ENCODE peak calls at places on chromosomes 11 and 22, in five cellular contexts. C is pancreas, K is GM13976, H is SK-N-SH, N is psoas muscle. U is an unnamed sample.

GRCh38 chr11:130525307-130525706 is 76.9 kb downstream of the ADAMTS15 start:
- DNase-seq in C (no peak), K (no peak), H (no peak), N (no peak), U (no peak)

GRCh38 chr11:126080206-126080941 is 17.7 kb upstream of the CDON start:
- DNase-seq in C (peak), K (no peak), H (peak), N (no peak), U (no peak)

GRCh38 chr22:28939932-28940331 is 56.6 kb downstream of the ZNRF3 start:
- DNase-seq in C (no peak), K (no peak), H (no peak), N (no peak), U (no peak)

GRCh38 chr11:8032576-8033311 is 45.6 kb downstream of the EIF3F start:
- DNase-seq in C (no peak), K (no peak), H (peak), N (no peak), U (no peak)

GRCh38 chr11:73999581-74000306 is 9.1 kb downstream of the UCP3 start:
- DNase-seq in C (no peak), K (no peak), H (no peak), N (no peak), U (no peak)

GRCh38 chr22:28773461-28773867 is 969 bp downstream of the CCDC117 start:
- DNase-seq in C (no peak), K (peak), H (no peak), N (no peak), U (peak)

GRCh38 chr11:72781313-72782080 is 12.3 kb downstream of the STARD10 start:
- DNase-seq in C (peak), K (peak), H (peak), N (peak), U (peak)

GRCh38 chr11:2880646-2881045 is 4.9 kb downstream of the CDKN1C start:
- DNase-seq in C (no peak), K (no peak), H (no peak), N (no peak), U (no peak)

GRCh38 chr22:42475122-42475521 is 42.9 kb upstream of the NFAM1 start:
- DNase-seq in C (no peak), K (no peak), H (no peak), N (no peak), U (no peak)

GRCh38 chr11:64409707-64410395 is 50.9 kb downstream of the RPS6KA4 start:
- DNase-seq in C (no peak), K (no peak), H (no peak), N (no peak), U (no peak)

DNA sequence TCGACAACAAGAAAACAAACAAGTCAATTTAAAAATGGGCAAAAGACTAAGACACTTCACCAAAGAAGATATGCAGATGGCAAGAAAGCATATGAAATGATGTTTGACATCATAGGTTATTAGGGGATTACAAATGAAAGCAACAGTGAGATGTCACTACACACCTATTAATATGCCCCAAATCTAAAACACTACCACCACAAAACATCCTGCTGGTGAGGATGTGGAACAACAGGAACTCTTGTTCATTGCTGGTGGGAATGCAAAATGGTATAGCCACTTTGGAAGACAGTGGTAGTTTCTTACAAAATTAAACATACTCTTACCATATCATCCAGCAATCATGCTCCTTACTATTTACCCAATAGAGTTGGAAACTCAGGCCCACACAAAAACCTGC is 29.0 kb downstream of the PRRG4 start:
- DNase-seq in C (no peak), K (no peak), H (no peak), N (no peak), U (no peak)
- TF ChIP-seq CTCF in C (no peak), K (no peak), H (no peak), N (no peak), U (no peak)

GRCh38 chr11:95849087-95849825 is 59.0 kb downstream of the CEP57 start:
- DNase-seq in C (peak), K (peak), H (peak), N (no peak), U (peak)
- TF ChIP-seq CTCF in C (no peak), K (peak), H (peak), N (peak), U (peak)

DNA sequence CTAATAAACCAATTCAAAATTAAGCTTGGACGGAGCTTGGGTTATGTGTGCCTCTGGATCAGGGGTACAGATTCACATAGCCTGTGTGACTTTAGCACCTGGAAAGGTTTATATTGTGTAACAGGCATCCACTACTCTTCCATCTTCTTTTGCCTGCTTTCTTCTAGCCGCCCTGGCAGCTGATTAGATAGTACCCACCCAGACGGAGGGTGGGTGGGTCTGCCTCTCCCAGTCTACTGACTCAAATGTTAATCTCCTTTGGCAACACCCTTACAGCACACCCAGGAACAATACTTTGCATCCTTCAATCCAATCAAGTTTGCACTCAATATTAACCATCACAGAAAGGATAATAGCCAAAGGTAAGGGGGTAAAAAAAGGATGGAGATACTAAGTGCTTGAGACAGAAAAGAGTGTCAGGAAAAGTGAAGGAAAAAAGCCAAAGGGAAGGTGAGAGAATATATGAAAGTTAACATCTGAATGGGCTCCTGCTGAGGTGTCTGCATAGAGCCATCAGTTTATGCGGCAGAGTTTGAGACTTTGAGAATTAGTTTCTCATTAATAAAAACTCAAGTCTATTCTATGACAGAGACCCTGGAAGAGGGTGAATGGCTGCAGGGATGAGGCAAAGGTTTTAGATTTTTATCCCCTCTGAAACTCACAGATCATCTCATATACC is 2.7 kb upstream of the OR51B6 start:
- DNase-seq in C (no peak), K (no peak), H (no peak), N (no peak), U (no peak)
- TF ChIP-seq CTCF in C (no peak), K (no peak), H (no peak), N (no peak), U (no peak)

GRCh38 chr11:16030664-16031063 is 325.7 kb downstream of the SOX6 start:
- DNase-seq in C (no peak), K (no peak), H (no peak), N (no peak), U (no peak)
- TF ChIP-seq CTCF in C (no peak), K (no peak), H (no peak), N (no peak), U (no peak)

GRCh38 chr11:69921429-69922014 is 102.3 kb upstream of the FGF3 start:
- DNase-seq in C (peak), K (no peak), H (no peak), N (no peak), U (no peak)
- TF ChIP-seq CTCF in C (no peak), K (no peak), H (no peak), N (no peak), U (no peak)

GRCh38 chr11:68632802-68633201 is 51.5 kb upstream of the GAL start:
- DNase-seq in C (no peak), K (no peak), H (peak), N (no peak), U (peak)
- TF ChIP-seq CTCF in C (no peak), K (peak), H (peak), N (no peak), U (peak)

DNA sequence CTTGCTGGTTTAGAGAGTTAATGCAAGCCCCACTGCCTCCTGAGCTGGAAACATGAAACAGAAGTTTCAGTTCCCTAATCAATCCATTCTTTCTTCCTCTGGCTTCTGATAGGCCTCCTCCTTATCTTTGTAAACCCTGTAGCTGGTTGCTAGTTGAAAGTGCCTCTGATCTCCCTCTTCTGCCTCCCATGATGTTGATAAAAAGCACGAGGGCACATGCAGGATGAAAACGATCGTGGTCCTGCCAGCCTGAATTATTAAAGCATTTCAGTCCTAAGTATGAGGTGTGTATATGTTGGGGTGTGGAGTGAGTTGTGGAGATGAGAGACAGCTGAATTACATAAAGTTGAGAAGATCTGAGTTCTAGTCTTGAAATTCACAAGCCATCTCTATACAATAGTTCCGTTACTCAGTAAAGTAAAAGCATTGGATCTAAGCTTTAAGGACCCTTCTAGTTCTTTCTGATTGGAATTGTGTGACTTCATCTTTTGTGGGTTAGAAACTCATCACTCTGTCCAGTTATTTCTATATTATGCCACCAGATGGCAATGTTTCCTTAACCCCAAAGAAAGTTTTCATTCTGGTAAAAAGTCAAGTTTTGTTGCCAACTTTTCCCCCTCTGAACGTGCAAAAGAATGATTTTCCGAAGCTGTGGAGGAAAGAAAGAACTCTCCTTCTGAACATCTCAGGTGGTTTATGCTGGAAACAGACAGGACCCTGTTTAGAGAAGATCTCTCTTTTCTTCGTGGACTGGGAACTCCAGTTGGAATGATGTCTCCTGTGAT is 34.8 kb upstream of the EHF start:
- DNase-seq in C (no peak), K (peak), H (peak), N (no peak), U (peak)
- TF ChIP-seq CTCF in C (peak), K (peak), H (peak), N (peak), U (no peak)

GRCh38 chr11:11450744-11451362 is 97.8 kb upstream of the CSNK2A3 start:
- DNase-seq in C (no peak), K (no peak), H (no peak), N (no peak), U (no peak)

GRCh38 chr11:11454671-11455223 is 101.7 kb upstream of the CSNK2A3 start:
- DNase-seq in C (no peak), K (no peak), H (no peak), N (no peak), U (no peak)

GRCh38 chr11:11448626-11449025 is 95.6 kb upstream of the CSNK2A3 start:
- DNase-seq in C (no peak), K (no peak), H (no peak), N (no peak), U (no peak)

GRCh38 chr11:11449327-11449726 is 96.3 kb upstream of the CSNK2A3 start:
- DNase-seq in C (no peak), K (no peak), H (no peak), N (no peak), U (no peak)

DNA sequence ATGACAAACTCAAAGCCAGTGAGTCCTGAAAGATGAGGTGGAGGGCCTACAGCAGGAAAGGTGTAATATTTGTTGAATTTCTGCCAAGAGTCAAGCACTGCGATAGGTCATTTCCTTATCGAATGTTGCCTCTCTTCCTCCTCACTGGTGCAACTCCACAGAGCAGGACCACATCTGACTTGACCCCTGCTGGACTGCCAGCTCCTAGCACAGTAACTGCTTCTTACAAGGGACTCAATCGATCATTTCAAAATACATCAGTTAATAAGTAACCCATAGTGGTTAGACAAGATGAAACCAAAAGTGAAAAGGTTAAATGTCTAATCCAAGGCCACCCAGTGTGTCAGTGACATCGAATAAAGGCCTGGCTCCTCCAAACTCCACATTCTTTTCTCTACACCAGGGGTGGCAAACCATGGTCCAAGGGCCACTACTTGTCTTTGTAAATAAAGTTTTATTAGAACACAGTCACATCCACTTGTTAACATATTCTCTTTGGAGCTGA is 98.5 kb upstream of the CSNK2A3 start:
- DNase-seq in C (no peak), K (peak), H (no peak), N (no peak), U (peak)
- TF ChIP-seq CTCF in C (no peak), K (no peak), H (no peak), N (no peak), U (no peak)

GRCh38 chr11:61480936-61481335 is 27.6 kb upstream of the LRRC10B start:
- DNase-seq in C (no peak), K (no peak), H (peak), N (no peak), U (no peak)

GRCh38 chr11:61484541-61484940 is 24.0 kb upstream of the LRRC10B start:
- DNase-seq in C (no peak), K (no peak), H (no peak), N (no peak), U (no peak)

GRCh38 chr11:61481806-61482205 is 26.7 kb upstream of the LRRC10B start:
- DNase-seq in C (no peak), K (no peak), H (no peak), N (no peak), U (no peak)

GRCh38 chr11:61480261-61480660 is 28.3 kb upstream of the LRRC10B start:
- DNase-seq in C (no peak), K (no peak), H (no peak), N (no peak), U (no peak)

GRCh38 chr11:61482513-61482912 is 26.0 kb upstream of the LRRC10B start:
- DNase-seq in C (no peak), K (peak), H (peak), N (no peak), U (peak)
- TF ChIP-seq CTCF in C (peak), K (peak), H (peak), N (peak), U (peak)

GRCh38 chr11:12577746-12578644 is 96.2 kb upstream of the TEAD1 start:
- DNase-seq in C (no peak), K (no peak), H (no peak), N (no peak), U (no peak)
- TF ChIP-seq CTCF in C (no peak), K (no peak), H (peak), N (no peak), U (no peak)